ENCODE peak calls at places on chromosomes 16 and 17, in seven cellular contexts. One of them, this sample, is unnamed.

GRCh38 chr16:20271893-20272292 is 55.4 kb downstream of the GP2 start:
- DNase-seq in thoracic aorta: no peak
- DNase-seq in K562: no peak
- DNase-seq in CD8-positive, alpha-beta memory T cell: no peak
- DNase-seq in esophagus squamous epithelium: no peak
- DNase-seq in kidney: no peak
- DNase-seq in heart right ventricle: no peak
- DNase-seq in this sample: no peak

GRCh38 chr17:63702223-63702577 is 2.3 kb upstream of the LIMD2 start:
- DNase-seq in heart right ventricle: no peak
- DNase-seq in esophagus squamous epithelium: no peak
- DNase-seq in CD8-positive, alpha-beta memory T cell: peak
- DNase-seq in kidney: peak
- DNase-seq in K562: no peak
- DNase-seq in thoracic aorta: no peak
- DNase-seq in this sample: no peak

GRCh38 chr16:16971042-16971441 is 499.7 kb downstream of the XYLT1 start:
- DNase-seq in heart right ventricle: no peak
- DNase-seq in CD8-positive, alpha-beta memory T cell: no peak
- DNase-seq in thoracic aorta: no peak
- DNase-seq in kidney: no peak
- DNase-seq in K562: peak
- DNase-seq in esophagus squamous epithelium: no peak
- DNase-seq in this sample: no peak

GRCh38 chr17:79746955-79747507 is 16.3 kb downstream of the ENPP7 start:
- DNase-seq in esophagus squamous epithelium: no peak
- DNase-seq in CD8-positive, alpha-beta memory T cell: no peak
- DNase-seq in K562: no peak
- DNase-seq in kidney: no peak
- DNase-seq in heart right ventricle: no peak
- DNase-seq in thoracic aorta: no peak
- DNase-seq in this sample: no peak

GRCh38 chr17:75707096-75707720 is 14.1 kb upstream of the ITGB4 start:
- DNase-seq in thoracic aorta: no peak
- DNase-seq in esophagus squamous epithelium: no peak
- DNase-seq in K562: no peak
- DNase-seq in heart right ventricle: no peak
- DNase-seq in CD8-positive, alpha-beta memory T cell: no peak
- DNase-seq in kidney: peak
- DNase-seq in this sample: no peak

GRCh38 chr17:59388070-59388556 is 56.7 kb downstream of the YPEL2 start:
- DNase-seq in kidney: no peak
- DNase-seq in K562: peak
- DNase-seq in CD8-positive, alpha-beta memory T cell: no peak
- DNase-seq in thoracic aorta: no peak
- DNase-seq in esophagus squamous epithelium: no peak
- DNase-seq in heart right ventricle: no peak
- DNase-seq in this sample: peak

GRCh38 chr17:28133562-28133970 is 91.1 kb downstream of the NLK start:
- DNase-seq in esophagus squamous epithelium: no peak
- DNase-seq in kidney: no peak
- DNase-seq in CD8-positive, alpha-beta memory T cell: no peak
- DNase-seq in K562: no peak
- DNase-seq in heart right ventricle: no peak
- DNase-seq in thoracic aorta: no peak
- DNase-seq in this sample: no peak

GRCh38 chr16:64012166-64012565 is 1109.7 kb downstream of the CDH11 start:
- DNase-seq in heart right ventricle: no peak
- DNase-seq in esophagus squamous epithelium: no peak
- DNase-seq in CD8-positive, alpha-beta memory T cell: no peak
- DNase-seq in thoracic aorta: no peak
- DNase-seq in kidney: no peak
- DNase-seq in K562: no peak
- DNase-seq in this sample: no peak

GRCh38 chr16:87705780-87706277 is 60.0 kb downstream of the KLHDC4 start:
- DNase-seq in K562: no peak
- DNase-seq in heart right ventricle: no peak
- DNase-seq in thoracic aorta: no peak
- DNase-seq in esophagus squamous epithelium: no peak
- DNase-seq in CD8-positive, alpha-beta memory T cell: no peak
- DNase-seq in kidney: peak
- DNase-seq in this sample: no peak
- H3K27ac ChIP-seq in K562: no peak
- H3K27ac ChIP-seq in heart right ventricle: no peak
- H3K27ac ChIP-seq in thoracic aorta: no peak
- H3K27ac ChIP-seq in esophagus squamous epithelium: no peak
- H3K27ac ChIP-seq in CD8-positive, alpha-beta memory T cell: no peak
- H3K27ac ChIP-seq in kidney: no peak
- H3K27ac ChIP-seq in this sample: peak

GRCh38 chr17:47427985-47428384 is 102.9 kb upstream of the NPEPPS start:
- DNase-seq in thoracic aorta: no peak
- DNase-seq in esophagus squamous epithelium: no peak
- DNase-seq in K562: no peak
- DNase-seq in CD8-positive, alpha-beta memory T cell: no peak
- DNase-seq in kidney: no peak
- DNase-seq in heart right ventricle: no peak
- DNase-seq in this sample: no peak

DNA sequence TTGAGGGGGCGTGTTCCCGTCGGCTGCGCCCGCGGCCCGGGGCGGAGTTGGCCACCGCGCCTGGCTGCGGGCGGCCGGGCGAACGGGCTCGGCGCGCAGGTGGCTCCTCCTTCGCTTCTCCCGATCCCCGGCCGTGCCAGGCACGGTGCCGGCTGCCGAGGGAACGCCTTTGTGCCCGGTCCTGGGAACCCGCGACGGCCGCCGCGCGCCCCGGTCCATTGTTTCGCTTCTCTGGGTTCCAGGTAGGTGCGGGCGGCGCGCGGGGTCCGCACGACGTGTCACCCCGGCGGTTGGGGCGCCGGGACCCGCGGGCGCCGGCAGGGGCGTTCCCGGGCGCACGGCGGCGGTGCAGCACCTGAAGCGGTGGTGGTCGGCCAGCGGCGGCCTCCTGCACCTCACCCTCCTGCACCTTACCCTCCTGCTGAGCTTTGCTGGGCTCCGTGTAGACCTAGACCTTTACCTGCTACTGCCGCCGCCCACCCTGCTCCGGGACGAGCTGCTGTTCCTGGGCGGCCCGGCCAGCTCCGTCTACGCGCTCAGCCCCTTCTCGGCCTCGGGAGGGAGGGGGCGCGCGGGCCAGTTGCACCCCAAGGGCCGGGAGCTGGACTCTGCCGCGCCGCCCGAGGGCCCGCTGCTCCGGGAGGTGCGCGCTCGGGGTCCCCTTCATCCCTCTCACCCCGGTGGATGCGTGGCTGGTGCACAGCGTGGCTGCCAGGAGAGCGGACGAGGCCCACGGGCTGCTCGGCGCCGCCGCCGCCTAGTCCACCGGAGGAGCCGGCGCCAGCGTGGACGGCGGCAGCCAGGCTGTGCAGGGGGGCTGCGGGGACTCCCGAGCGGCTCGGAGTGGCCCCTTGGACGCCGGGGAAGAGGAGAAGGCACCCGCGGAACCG is 99.9 kb downstream of the EFCAB13 start:
- DNase-seq in esophagus squamous epithelium: no peak
- DNase-seq in kidney: peak
- DNase-seq in thoracic aorta: no peak
- DNase-seq in heart right ventricle: peak
- DNase-seq in CD8-positive, alpha-beta memory T cell: no peak
- DNase-seq in K562: no peak
- DNase-seq in this sample: no peak
- H3K4me3 ChIP-seq in esophagus squamous epithelium: peak
- H3K4me3 ChIP-seq in kidney: peak
- H3K4me3 ChIP-seq in thoracic aorta: peak
- H3K4me3 ChIP-seq in heart right ventricle: peak
- H3K4me3 ChIP-seq in CD8-positive, alpha-beta memory T cell: no peak
- H3K4me3 ChIP-seq in K562: no peak
- H3K4me3 ChIP-seq in this sample: peak

GRCh38 chr16:29688172-29688571 is 9.2 kb downstream of the QPRT start:
- DNase-seq in heart right ventricle: no peak
- DNase-seq in K562: no peak
- DNase-seq in kidney: no peak
- DNase-seq in esophagus squamous epithelium: no peak
- DNase-seq in CD8-positive, alpha-beta memory T cell: no peak
- DNase-seq in thoracic aorta: no peak
- DNase-seq in this sample: no peak

GRCh38 chr16:29683543-29684090 is 4.6 kb downstream of the QPRT start:
- DNase-seq in esophagus squamous epithelium: no peak
- DNase-seq in K562: no peak
- DNase-seq in thoracic aorta: no peak
- DNase-seq in CD8-positive, alpha-beta memory T cell: no peak
- DNase-seq in heart right ventricle: no peak
- DNase-seq in kidney: no peak
- DNase-seq in this sample: no peak

GRCh38 chr16:29686740-29687327 is 7.9 kb downstream of the QPRT start:
- DNase-seq in kidney: no peak
- DNase-seq in K562: no peak
- DNase-seq in esophagus squamous epithelium: no peak
- DNase-seq in thoracic aorta: no peak
- DNase-seq in heart right ventricle: no peak
- DNase-seq in CD8-positive, alpha-beta memory T cell: no peak
- DNase-seq in this sample: no peak

GRCh38 chr16:29687755-29688154 is 8.8 kb downstream of the QPRT start:
- DNase-seq in esophagus squamous epithelium: no peak
- DNase-seq in K562: no peak
- DNase-seq in heart right ventricle: no peak
- DNase-seq in CD8-positive, alpha-beta memory T cell: no peak
- DNase-seq in thoracic aorta: no peak
- DNase-seq in kidney: no peak
- DNase-seq in this sample: no peak

GRCh38 chr16:29684671-29685070 is 5.7 kb downstream of the QPRT start:
- DNase-seq in K562: no peak
- DNase-seq in kidney: no peak
- DNase-seq in heart right ventricle: no peak
- DNase-seq in thoracic aorta: no peak
- DNase-seq in esophagus squamous epithelium: no peak
- DNase-seq in CD8-positive, alpha-beta memory T cell: no peak
- DNase-seq in this sample: no peak
- H3K27ac ChIP-seq in K562: no peak
- H3K27ac ChIP-seq in kidney: no peak
- H3K27ac ChIP-seq in heart right ventricle: no peak
- H3K27ac ChIP-seq in thoracic aorta: no peak
- H3K27ac ChIP-seq in esophagus squamous epithelium: no peak
- H3K27ac ChIP-seq in CD8-positive, alpha-beta memory T cell: no peak
- H3K27ac ChIP-seq in this sample: no peak

GRCh38 chr16:716768-717325 is 1.9 kb downstream of the METRN start:
- DNase-seq in thoracic aorta: no peak
- DNase-seq in K562: no peak
- DNase-seq in kidney: no peak
- DNase-seq in heart right ventricle: no peak
- DNase-seq in esophagus squamous epithelium: no peak
- DNase-seq in CD8-positive, alpha-beta memory T cell: no peak
- DNase-seq in this sample: no peak

GRCh38 chr16:716250-716607 is 1.3 kb downstream of the METRN start:
- DNase-seq in heart right ventricle: no peak
- DNase-seq in esophagus squamous epithelium: no peak
- DNase-seq in K562: peak
- DNase-seq in kidney: no peak
- DNase-seq in CD8-positive, alpha-beta memory T cell: no peak
- DNase-seq in thoracic aorta: no peak
- DNase-seq in this sample: peak

GRCh38 chr16:714558-715447 is at the start of gene METRN:
- DNase-seq in esophagus squamous epithelium: no peak
- DNase-seq in K562: peak
- DNase-seq in heart right ventricle: peak
- DNase-seq in thoracic aorta: peak
- DNase-seq in kidney: peak
- DNase-seq in CD8-positive, alpha-beta memory T cell: peak
- DNase-seq in this sample: peak

GRCh38 chr16:714079-714478 is 839 bp upstream of the METRN start:
- DNase-seq in kidney: no peak
- DNase-seq in heart right ventricle: no peak
- DNase-seq in CD8-positive, alpha-beta memory T cell: no peak
- DNase-seq in K562: no peak
- DNase-seq in thoracic aorta: no peak
- DNase-seq in esophagus squamous epithelium: no peak
- DNase-seq in this sample: no peak

DNA sequence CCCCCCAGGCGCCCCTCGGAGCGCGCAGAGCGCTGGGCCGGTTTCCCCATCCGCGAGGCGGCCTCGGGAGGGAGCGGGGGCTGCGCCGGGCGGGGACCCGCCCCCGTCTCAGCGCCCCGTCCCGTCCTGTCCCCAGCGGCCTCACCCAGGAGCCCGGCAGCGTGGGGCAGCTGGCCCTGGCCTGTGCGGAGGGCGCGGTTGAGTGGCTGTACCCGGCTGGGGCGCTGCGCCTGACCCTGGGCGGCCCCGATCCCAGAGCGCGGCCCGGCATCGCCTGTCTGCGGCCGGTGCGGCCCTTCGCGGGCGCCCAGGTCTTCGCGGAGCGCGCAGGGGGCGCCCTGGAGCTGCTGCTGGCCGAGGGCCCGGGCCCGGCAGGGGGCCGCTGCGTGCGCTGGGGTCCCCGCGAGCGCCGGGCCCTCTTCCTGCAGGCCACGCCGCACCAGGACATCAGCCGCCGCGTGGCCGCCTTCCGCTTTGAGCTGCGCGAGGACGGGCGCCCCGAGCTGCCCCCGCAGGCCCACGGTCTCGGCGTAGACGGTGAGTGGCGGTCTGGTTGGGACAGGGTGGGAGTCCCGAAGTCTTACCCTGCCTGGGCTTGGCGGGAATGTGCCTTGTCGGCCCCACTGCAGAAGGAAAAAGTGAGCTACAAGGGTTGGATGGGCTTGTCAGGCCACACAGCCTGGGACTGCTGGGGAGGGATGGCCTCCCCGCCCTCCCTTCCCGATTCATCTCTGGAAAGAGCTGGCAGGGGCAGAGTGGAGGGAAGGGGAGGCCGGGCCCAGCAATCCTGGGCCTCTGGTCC is 731 bp downstream of the METRN start:
- DNase-seq in kidney: no peak
- DNase-seq in K562: peak
- DNase-seq in esophagus squamous epithelium: no peak
- DNase-seq in CD8-positive, alpha-beta memory T cell: no peak
- DNase-seq in thoracic aorta: no peak
- DNase-seq in heart right ventricle: no peak
- DNase-seq in this sample: no peak
- H3K4me3 ChIP-seq in kidney: peak
- H3K4me3 ChIP-seq in K562: peak
- H3K4me3 ChIP-seq in esophagus squamous epithelium: peak
- H3K4me3 ChIP-seq in CD8-positive, alpha-beta memory T cell: no peak
- H3K4me3 ChIP-seq in thoracic aorta: peak
- H3K4me3 ChIP-seq in heart right ventricle: peak
- H3K4me3 ChIP-seq in this sample: peak

DNA sequence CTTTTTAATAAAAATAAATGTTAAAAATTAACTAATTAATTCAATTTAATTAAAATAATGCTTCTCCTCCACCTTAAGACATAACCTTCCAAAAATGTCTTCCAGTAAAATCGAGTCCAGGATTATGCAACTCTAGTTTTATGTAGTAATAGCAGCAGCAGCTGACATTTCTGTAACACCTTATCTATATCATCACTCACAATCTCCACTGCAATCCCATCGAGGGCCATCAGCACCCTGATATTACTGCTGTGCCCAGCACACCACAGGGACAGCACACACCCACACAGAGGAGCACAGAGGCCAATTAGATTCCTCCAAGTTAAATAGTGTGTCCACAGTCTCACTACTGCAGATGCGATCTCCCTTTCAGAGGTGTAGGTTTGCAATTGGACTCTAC is 2.9 kb downstream of the RPH3AL start:
- DNase-seq in heart right ventricle: no peak
- DNase-seq in esophagus squamous epithelium: no peak
- DNase-seq in K562: no peak
- DNase-seq in thoracic aorta: no peak
- DNase-seq in kidney: peak
- DNase-seq in CD8-positive, alpha-beta memory T cell: no peak
- DNase-seq in this sample: no peak
- H3K27ac ChIP-seq in heart right ventricle: peak
- H3K27ac ChIP-seq in esophagus squamous epithelium: peak
- H3K27ac ChIP-seq in K562: no peak
- H3K27ac ChIP-seq in thoracic aorta: no peak
- H3K27ac ChIP-seq in kidney: peak
- H3K27ac ChIP-seq in CD8-positive, alpha-beta memory T cell: no peak
- H3K27ac ChIP-seq in this sample: no peak